ENCODE peak calls at places on chromosomes 3 and 15, in nine cellular contexts. J is GM12878, W is Calu3, S is tibial nerve, R is activated B cell treated with CpG ODN at 0.5 μM for 24 hours, N is glutamatergic neuron, Z is left lung, Y is AG04449, P is A549. H is an unnamed sample.

GRCh38 chr3:43627360-43627759 is 5.5 kb upstream of the ANO10 start:
- DNase-seq in J (no peak), W (no peak), S (no peak), R (no peak), N (no peak), Z (no peak), Y (no peak), P (no peak), H (no peak)

GRCh38 chr3:140906785-140907184 is 34.9 kb upstream of the SLC25A36 start:
- DNase-seq in J (no peak), W (no peak), S (no peak), R (no peak), N (no peak), Z (no peak), Y (no peak), P (no peak), H (no peak)

GRCh38 chr3:146504546-146505197 is 35.3 kb upstream of the PLSCR2 start:
- DNase-seq in J (no peak), W (no peak), S (no peak), R (no peak), N (no peak), Z (no peak), Y (no peak), P (no peak), H (no peak)

GRCh38 chr3:14725015-14725431 is 50.1 kb downstream of the C3orf20 start:
- DNase-seq in J (no peak), W (no peak), S (no peak), R (no peak), N (no peak), Z (no peak), Y (peak), P (no peak), H (peak)

GRCh38 chr3:24641628-24642027 is 147.0 kb upstream of the THRB start:
- DNase-seq in J (no peak), W (no peak), S (no peak), R (no peak), N (no peak), Z (no peak), Y (no peak), P (no peak), H (no peak)

GRCh38 chr3:11567516-11568467 is 75.9 kb downstream of the VGLL4 start:
- DNase-seq in J (no peak), W (peak), S (no peak), R (no peak), N (no peak), Z (no peak), Y (no peak), P (peak), H (peak)

GRCh38 chr3:76436895-76437294 is 603.0 kb upstream of the ROBO2 start:
- DNase-seq in J (no peak), W (no peak), S (no peak), R (no peak), N (no peak), Z (no peak), Y (peak), P (no peak), H (no peak)

GRCh38 chr3:141360888-141361598 is 7.3 kb upstream of the ZBTB38 start:
- DNase-seq in J (no peak), W (peak), S (no peak), R (no peak), N (no peak), Z (no peak), Y (peak), P (peak), H (no peak)

GRCh38 chr3:134326760-134327593 is 47.3 kb downstream of the AMOTL2 start:
- DNase-seq in J (no peak), W (peak), S (peak), R (no peak), N (no peak), Z (no peak), Y (peak), P (no peak), H (no peak)

GRCh38 chr15:42102646-42103235 is 8.4 kb upstream of the PLA2G4D start:
- DNase-seq in J (no peak), W (no peak), S (no peak), R (no peak), N (no peak), Z (no peak), Y (no peak), P (no peak), H (no peak)

GRCh38 chr15:39338251-39338650 is 242.6 kb upstream of the THBS1 start:
- DNase-seq in J (no peak), W (no peak), S (no peak), R (no peak), N (no peak), Z (no peak), Y (no peak), P (no peak), H (no peak)

GRCh38 chr3:121574449-121574848 is 6.7 kb downstream of the ARGFX start:
- DNase-seq in J (no peak), W (peak), S (no peak), R (no peak), N (no peak), Z (no peak), Y (no peak), P (no peak), H (no peak)

GRCh38 chr15:79168922-79169322 is 78.3 kb upstream of the RASGRF1 start:
- DNase-seq in J (no peak), W (peak), S (no peak), R (no peak), N (peak), Z (no peak), Y (no peak), P (no peak), H (no peak)

GRCh38 chr15:51051776-51052175 is 42.9 kb downstream of the TNFAIP8L3 start:
- DNase-seq in J (no peak), W (no peak), S (no peak), R (no peak), N (no peak), Z (no peak), Y (no peak), P (no peak), H (no peak)

GRCh38 chr3:71311320-71312046 is 272.0 kb downstream of the FOXP1 start:
- DNase-seq in J (no peak), W (no peak), S (no peak), R (no peak), N (no peak), Z (no peak), Y (no peak), P (no peak), H (no peak)

GRCh38 chr3:77411990-77412389 is 372.1 kb downstream of the ROBO2 start:
- DNase-seq in J (no peak), W (no peak), S (no peak), R (no peak), N (no peak), Z (no peak), Y (peak), P (no peak), H (no peak)

GRCh38 chr15:70826634-70827033 is 27.3 kb downstream of the LARP6 start:
- DNase-seq in J (no peak), W (peak), S (peak), R (no peak), N (no peak), Z (no peak), Y (peak), P (peak), H (peak)

GRCh38 chr15:51108933-51109550 is 14.3 kb upstream of the TNFAIP8L3 start:
- DNase-seq in J (no peak), W (no peak), S (no peak), R (no peak), N (no peak), Z (no peak), Y (peak), P (no peak), H (no peak)

GRCh38 chr15:77535845-77536244 is 96.9 kb downstream of the LINGO1 start:
- DNase-seq in J (no peak), W (no peak), S (no peak), R (no peak), N (no peak), Z (peak), Y (no peak), P (no peak), H (no peak)

GRCh38 chr15:68484696-68485400 is 52.9 kb upstream of the ITGA11 start:
- DNase-seq in J (no peak), W (no peak), S (no peak), R (no peak), N (no peak), Z (no peak), Y (peak), P (no peak), H (no peak)

GRCh38 chr3:132187746-132188145 is 129.5 kb upstream of the ACP3 start:
- DNase-seq in J (no peak), W (no peak), S (no peak), R (no peak), N (no peak), Z (no peak), Y (no peak), P (no peak), H (no peak)

GRCh38 chr3:148742127-148742526 is 44.4 kb downstream of the AGTR1 start:
- DNase-seq in J (no peak), W (no peak), S (no peak), R (no peak), N (no peak), Z (no peak), Y (no peak), P (no peak), H (no peak)

GRCh38 chr3:134211797-134212196 is 38.9 kb downstream of the RYK start:
- DNase-seq in J (no peak), W (peak), S (no peak), R (no peak), N (peak), Z (no peak), Y (no peak), P (peak), H (no peak)

GRCh38 chr3:8964436-8965370 is 1.4 kb upstream of the RAD18 start:
- DNase-seq in J (no peak), W (peak), S (no peak), R (no peak), N (no peak), Z (no peak), Y (peak), P (peak), H (no peak)

GRCh38 chr15:65954289-65954741 is 85.0 kb downstream of the RAB11A start:
- DNase-seq in J (no peak), W (peak), S (no peak), R (no peak), N (no peak), Z (no peak), Y (no peak), P (no peak), H (no peak)

DNA sequence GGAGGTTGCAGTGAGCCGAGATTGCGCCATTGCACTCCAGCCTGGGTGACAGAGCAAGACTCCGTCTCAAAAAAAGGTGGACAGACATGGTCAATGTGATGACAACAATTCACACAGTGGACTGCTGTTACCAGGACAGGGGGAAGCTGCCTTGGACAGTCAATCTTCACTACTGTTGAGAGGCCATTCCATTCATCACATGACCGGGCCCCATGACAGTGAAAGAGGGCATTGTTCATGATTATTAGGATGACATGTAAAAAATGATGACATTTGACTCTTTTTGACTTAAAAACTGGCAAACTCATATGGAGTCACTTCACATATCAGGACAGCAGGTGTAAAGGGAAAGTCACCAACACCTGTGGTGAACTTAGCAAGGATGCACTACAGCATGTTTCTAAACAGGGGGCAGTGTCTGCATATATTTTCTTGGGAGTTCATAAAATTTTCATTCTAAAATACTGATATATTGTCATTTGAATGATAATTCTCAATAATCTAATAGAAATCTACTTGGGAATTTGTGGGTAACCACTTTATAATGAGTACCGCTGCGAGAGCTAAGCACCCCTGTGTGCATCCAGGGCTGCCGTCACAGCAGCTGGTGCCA is 34.2 kb upstream of the LDHAL6B start:
- DNase-seq in J (no peak), W (no peak), S (no peak), R (no peak), N (no peak), Z (no peak), Y (no peak), P (no peak), H (no peak)
- TF ChIP-seq CTCF in J (no peak), W (no peak), S (no peak), R (no peak), N (peak), Z (no peak), Y (no peak), P (peak), H (no peak)

DNA sequence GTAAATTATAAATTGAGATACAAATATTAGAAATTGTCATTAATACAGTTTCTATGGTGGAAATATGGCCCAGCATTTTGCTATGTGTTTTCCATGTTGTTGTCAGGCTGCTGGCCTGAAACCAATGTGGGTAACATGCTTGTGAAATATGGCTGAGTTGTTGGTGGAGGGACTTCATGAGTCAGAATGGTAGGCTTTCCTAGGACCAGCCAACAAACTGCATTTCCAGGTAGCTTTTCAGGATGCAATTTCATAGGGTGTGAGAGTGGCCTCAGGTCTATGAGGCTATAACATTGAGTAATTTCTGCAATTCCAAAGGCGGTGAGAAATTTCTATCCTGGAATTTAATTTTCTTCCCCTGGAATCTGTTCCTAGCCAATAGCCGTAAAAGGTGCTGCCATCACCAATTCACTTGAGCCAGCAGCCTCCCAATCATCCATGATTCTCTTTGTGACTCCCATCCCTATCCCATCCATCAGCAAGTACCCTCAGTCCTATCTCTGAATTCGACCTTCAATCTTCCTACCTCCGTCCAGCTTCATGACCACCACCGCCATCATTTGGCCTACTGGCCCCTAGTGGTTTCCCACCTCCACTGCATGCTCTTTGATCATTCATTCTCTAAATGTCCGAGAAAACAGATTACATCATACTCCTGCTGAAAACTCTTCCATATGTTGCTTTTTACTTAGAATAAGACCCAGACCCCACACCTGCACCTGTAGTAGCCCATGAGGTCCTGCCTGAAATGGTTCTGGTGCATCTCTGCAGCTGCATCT is 276.6 kb upstream of the CFAP20DC start:
- DNase-seq in J (no peak), W (no peak), S (no peak), R (no peak), N (no peak), Z (no peak), Y (no peak), P (no peak), H (no peak)
- TF ChIP-seq CTCF in J (peak), W (no peak), S (no peak), R (no peak), N (peak), Z (no peak), Y (no peak), P (no peak), H (no peak)

GRCh38 chr15:90097475-90097874 is 4.8 kb downstream of the IDH2 start:
- DNase-seq in J (peak), W (no peak), S (no peak), R (no peak), N (no peak), Z (no peak), Y (no peak), P (no peak), H (no peak)
- TF ChIP-seq CTCF in J (no peak), W (no peak), S (no peak), R (no peak), N (no peak), Z (no peak), Y (no peak), P (no peak), H (no peak)

DNA sequence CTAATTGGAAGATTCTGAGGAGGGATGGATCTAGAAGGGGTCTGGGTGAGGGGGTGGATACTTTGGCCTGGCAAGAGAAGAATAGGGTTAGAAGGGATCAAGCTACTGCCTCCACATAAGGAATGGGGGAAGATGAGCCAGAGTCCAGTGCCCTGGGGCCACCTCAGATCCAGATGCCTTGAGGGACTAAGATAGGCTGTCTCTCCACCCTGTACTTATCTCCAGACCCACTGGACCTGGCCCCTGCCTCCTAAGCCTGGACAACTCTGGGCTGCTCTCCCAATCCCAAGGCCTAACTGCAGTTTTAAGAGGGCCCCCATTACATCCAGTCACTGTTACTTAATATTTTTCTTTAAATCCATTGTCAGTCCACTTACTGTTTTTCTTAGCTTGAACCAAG is 2.0 kb downstream of the DVL3 start:
- DNase-seq in J (no peak), W (no peak), S (no peak), R (no peak), N (no peak), Z (no peak), Y (no peak), P (no peak), H (no peak)
- TF ChIP-seq CTCF in J (no peak), W (no peak), S (no peak), R (no peak), N (no peak), Z (no peak), Y (no peak), P (no peak), H (no peak)

GRCh38 chr3:57018246-57018645 is 42.2 kb upstream of the SPATA12 start:
- DNase-seq in J (no peak), W (no peak), S (no peak), R (no peak), N (no peak), Z (no peak), Y (no peak), P (no peak), H (no peak)
- TF ChIP-seq CTCF in J (no peak), W (no peak), S (no peak), R (no peak), N (no peak), Z (no peak), Y (no peak), P (no peak), H (no peak)

GRCh38 chr3:73321286-73321685 is 259.8 kb downstream of the EBLN2 start:
- DNase-seq in J (no peak), W (no peak), S (no peak), R (no peak), N (no peak), Z (no peak), Y (no peak), P (no peak), H (no peak)

GRCh38 chr3:73332558-73332957 is 271.1 kb downstream of the EBLN2 start:
- DNase-seq in J (no peak), W (no peak), S (no peak), R (no peak), N (no peak), Z (no peak), Y (no peak), P (no peak), H (no peak)

GRCh38 chr3:73324203-73325155 is 263.0 kb downstream of the EBLN2 start:
- DNase-seq in J (no peak), W (no peak), S (no peak), R (no peak), N (peak), Z (no peak), Y (no peak), P (no peak), H (no peak)

GRCh38 chr3:73327052-73327451 is 265.6 kb downstream of the EBLN2 start:
- DNase-seq in J (no peak), W (no peak), S (no peak), R (no peak), N (no peak), Z (no peak), Y (no peak), P (no peak), H (no peak)
- TF ChIP-seq CTCF in J (no peak), W (no peak), S (no peak), R (no peak), N (no peak), Z (no peak), Y (no peak), P (no peak), H (no peak)

H was measured in suprapubic skin.